ENCODE peak calls at places on chromosomes 7 and 10, in six cellular contexts. X is A549, C is GM12878, S is HepG2, L is endothelial cell of umbilical vein, A is K562. K is an unnamed sample.
A peak's percentile ranks its signal among the peaks of the same experiment; 100 is the strongest.

GRCh38 chr10:1253476-1254353 is 197.5 kb downstream of the WDR37 start:
- DNase-seq in C (no peak), A (no peak), S (no peak), L (no peak), X (no peak), K (peak; percentile 15)

GRCh38 chr10:19194866-19195265 is 146.3 kb downstream of the MALRD1 start:
- DNase-seq in L (no peak), A (no peak), X (no peak), S (peak; percentile 9), C (no peak), K (no peak)

GRCh38 chr10:96610817-96611216 is 24.0 kb upstream of the TM9SF3 start:
- DNase-seq in L (no peak), C (no peak), A (no peak), S (no peak), X (no peak), K (peak; percentile 45)

GRCh38 chr10:29329420-29329819 is 40.5 kb downstream of the LYZL1 start:
- DNase-seq in A (no peak), S (peak; percentile 54), C (no peak), L (no peak), X (no peak), K (no peak)

GRCh38 chr10:100522107-100522811 is 2.6 kb upstream of the SEC31B start:
- DNase-seq in A (no peak), S (no peak), L (no peak), C (no peak), X (no peak), K (no peak)

GRCh38 chr7:66952343-66953043 is 31.5 kb downstream of the TMEM248 start:
- DNase-seq in S (peak; percentile 23), L (peak; percentile 68), X (peak; percentile 86), A (no peak), C (no peak), K (no peak)

GRCh38 chr10:123578721-123579120 is 87.4 kb upstream of the GPR26 start:
- DNase-seq in C (no peak), X (no peak), S (no peak), L (no peak), A (no peak), K (no peak)

GRCh38 chr10:34024708-34025425 is 690.4 kb upstream of the NRP1 start:
- DNase-seq in L (no peak), A (no peak), X (no peak), C (no peak), S (no peak), K (peak; percentile 2)

DNA sequence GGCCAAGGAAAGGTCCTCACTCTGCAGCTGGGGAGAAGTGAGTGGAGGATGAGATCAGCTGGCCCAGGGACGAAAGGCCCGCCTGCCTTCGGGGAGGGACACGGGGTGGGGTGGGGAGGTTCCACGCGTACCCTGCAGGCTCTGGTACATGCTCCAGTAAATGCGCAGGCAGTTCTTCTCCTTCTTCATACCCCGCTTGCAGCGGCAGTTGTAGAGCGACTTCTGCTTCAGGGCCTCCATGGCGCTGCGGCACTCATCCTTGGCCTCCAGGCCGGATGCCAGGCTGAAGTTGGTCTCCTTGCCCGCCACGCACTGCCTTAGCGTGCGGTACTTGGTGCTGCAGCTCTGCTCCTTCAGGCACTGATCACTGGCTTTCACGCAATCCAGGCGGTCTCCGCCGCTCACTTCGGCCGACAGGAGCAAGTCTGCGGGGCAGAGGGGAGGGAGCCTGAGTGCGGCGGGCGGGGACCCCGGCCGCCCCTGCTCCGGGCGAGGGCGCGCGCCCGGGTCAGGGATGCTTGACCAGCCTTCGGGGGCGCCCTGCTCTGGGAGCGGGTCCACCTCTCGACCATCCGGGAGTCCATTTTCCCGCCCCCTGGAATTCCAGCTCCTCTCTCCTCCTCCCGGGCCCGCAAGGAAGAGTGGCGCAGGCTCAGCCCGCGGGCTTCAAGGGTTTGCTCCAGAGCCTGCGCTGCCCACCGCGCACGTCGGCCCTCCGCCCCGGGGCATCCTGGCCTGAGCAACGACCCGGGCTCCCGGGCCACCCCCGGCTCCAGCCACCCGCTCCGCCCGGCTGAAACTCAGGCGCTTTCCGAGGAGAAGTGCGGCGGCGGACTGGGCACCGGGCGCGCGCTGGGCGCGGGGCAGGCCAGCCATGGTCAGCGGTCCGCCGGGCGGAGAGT is 2.1 kb downstream of the GFRA1 start:
- DNase-seq in A (no peak), L (no peak), C (no peak), S (no peak), X (no peak), K (no peak)
- TF ChIP-seq MAX in A (no peak), L (no peak), C (no peak), S (no peak), X (no peak), K (no peak)

DNA sequence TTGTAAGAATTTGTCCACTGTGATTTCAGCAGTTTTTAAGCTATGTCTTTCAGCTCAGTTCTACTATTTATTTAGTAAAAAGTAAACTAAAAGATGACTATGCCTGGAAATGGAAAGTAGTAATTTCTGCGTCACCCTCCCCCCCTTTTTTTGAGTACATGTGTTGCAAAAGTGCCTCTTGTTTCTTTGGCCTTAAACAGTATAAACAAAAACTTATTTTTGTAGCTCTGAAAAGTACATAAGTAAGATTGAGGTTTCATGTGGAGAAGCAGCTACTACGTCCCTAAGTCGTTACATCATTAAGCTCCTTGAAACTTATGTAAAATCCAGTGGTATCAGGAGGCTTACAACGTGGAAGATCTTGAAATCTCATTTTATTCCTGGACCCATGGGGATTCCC is 46.3 kb upstream of the HBP1 start:
- DNase-seq in A (no peak), X (no peak), S (no peak), C (no peak), L (no peak), K (no peak)
- TF ChIP-seq MYC in A (no peak), X (no peak), S (no peak), C (no peak), L (no peak), K (no peak)

GRCh38 chr10:63133056-63133786 is at the start of gene NRBF2:
- DNase-seq in X (peak; percentile 87), C (peak; percentile 96), A (peak; percentile 100), L (peak; percentile 98), S (peak; percentile 97), K (peak; percentile 99)
- TF ChIP-seq POLR2A in X (peak; percentile 96), C (peak; percentile 99), A (peak; percentile 98), L (peak; percentile 97), S (peak; percentile 92), K (peak; percentile 95)

GRCh38 chr10:22712959-22713852 is 1.2 kb downstream of the PIP4K2A start:
- DNase-seq in S (peak; percentile 29), C (no peak), X (no peak), L (peak; percentile 52), A (peak; percentile 58), K (peak; percentile 29)

GRCh38 chr10:22712246-22712958 is 2.0 kb downstream of the PIP4K2A start:
- DNase-seq in S (no peak), A (no peak), C (no peak), X (no peak), L (peak; percentile 5), K (no peak)

GRCh38 chr10:22708772-22709171 is 5.6 kb downstream of the PIP4K2A start:
- DNase-seq in X (no peak), A (no peak), S (no peak), C (no peak), L (no peak), K (no peak)

GRCh38 chr10:22711373-22711772 is 3.0 kb downstream of the PIP4K2A start:
- DNase-seq in A (no peak), C (no peak), L (peak; percentile 21), S (no peak), X (no peak), K (no peak)

GRCh38 chr10:22710139-22710745 is 4.1 kb downstream of the PIP4K2A start:
- DNase-seq in A (no peak), X (no peak), S (no peak), C (peak; percentile 76), L (no peak), K (peak; percentile 44)
- TF ChIP-seq MAX in A (no peak), X (no peak), S (no peak), C (no peak), L (no peak), K (no peak)

GRCh38 chr7:138032775-138033174 is 30.9 kb upstream of the CREB3L2 start:
- DNase-seq in A (no peak), L (no peak), X (no peak), C (no peak), S (no peak), K (no peak)

GRCh38 chr7:138029941-138030340 is 28.1 kb upstream of the CREB3L2 start:
- DNase-seq in L (no peak), S (no peak), X (no peak), A (no peak), C (no peak), K (no peak)

GRCh38 chr7:138030679-138031351 is 28.9 kb upstream of the CREB3L2 start:
- DNase-seq in C (no peak), X (no peak), A (no peak), S (no peak), L (no peak), K (no peak)

GRCh38 chr7:138033241-138033640 is 31.4 kb upstream of the CREB3L2 start:
- DNase-seq in S (no peak), L (no peak), X (no peak), A (no peak), C (no peak), K (no peak)

DNA sequence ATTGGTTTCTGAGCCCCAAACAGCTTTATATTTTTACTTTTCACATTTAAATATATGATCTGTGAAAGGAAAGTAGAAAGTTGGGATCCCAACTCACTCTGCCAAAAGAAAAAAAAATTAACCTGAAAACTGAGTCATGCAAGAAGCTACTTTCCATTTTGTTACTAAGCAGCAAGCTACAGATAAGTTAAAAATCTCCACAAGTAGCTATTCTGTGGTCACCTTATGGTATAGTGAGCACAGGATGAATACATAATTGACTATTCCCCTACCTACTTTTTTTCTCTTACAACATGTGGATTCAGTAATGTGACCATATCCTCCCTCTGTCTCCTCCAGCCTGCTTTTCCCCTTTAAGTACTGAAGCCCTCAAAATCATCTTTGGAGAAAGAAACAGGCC is 30.3 kb upstream of the CREB3L2 start:
- DNase-seq in X (no peak), A (no peak), S (no peak), L (no peak), C (no peak), K (no peak)
- TF ChIP-seq MYC in X (no peak), A (no peak), S (no peak), L (no peak), C (no peak), K (no peak)

GRCh38 chr10:73857446-73857845 is 16.9 kb downstream of the CAMK2G start:
- DNase-seq in X (no peak), A (no peak), C (peak; percentile 43), L (no peak), S (no peak), K (no peak)
- TF ChIP-seq POLR2A in X (no peak), A (no peak), C (peak; percentile 30), L (no peak), S (no peak), K (no peak)

GRCh38 chr7:44313621-44314031 is 11.8 kb downstream of the CAMK2B start:
- DNase-seq in X (no peak), A (no peak), C (no peak), L (no peak), S (no peak), K (no peak)

GRCh38 chr7:44318296-44318695 is 7.1 kb downstream of the CAMK2B start:
- DNase-seq in C (no peak), S (no peak), A (no peak), L (no peak), X (no peak), K (no peak)

GRCh38 chr7:44313016-44313415 is 12.4 kb downstream of the CAMK2B start:
- DNase-seq in X (no peak), A (no peak), L (no peak), S (no peak), C (no peak), K (no peak)

GRCh38 chr7:44311561-44312495 is 13.6 kb downstream of the CAMK2B start:
- DNase-seq in S (no peak), X (no peak), A (no peak), L (no peak), C (no peak), K (no peak)

GRCh38 chr7:44315504-44315903 is 9.9 kb downstream of the CAMK2B start:
- DNase-seq in S (no peak), C (no peak), X (no peak), L (no peak), A (no peak), K (no peak)
- TF ChIP-seq MAX in S (no peak), C (no peak), X (no peak), L (no peak), A (no peak), K (no peak)

K was measured in NB4.